ENCODE peak calls at places on chromosomes 12 and 14, in five cellular contexts. One of them, this sample, is unnamed.
A peak's percentile ranks its signal among the peaks of the same experiment; 100 is the strongest.

GRCh38 chr14:23137221-23138172 is 18.4 kb upstream of the CEBPE start:
- DNase-seq in CD8-positive, alpha-beta memory T cell: no peak
- DNase-seq in activated CD4-positive, alpha-beta T cell treated with anti-CD3 and anti-CD28 coated beads, Interleukin-2, amount 50 U/mL, for 1 hour: no peak
- DNase-seq in fibroblast of the conjunctiva: no peak
- DNase-seq in ascending aorta: no peak
- DNase-seq in this sample: no peak

GRCh38 chr12:112988224-112988623 is 9.9 kb downstream of the OAS2 start:
- DNase-seq in ascending aorta: no peak
- DNase-seq in fibroblast of the conjunctiva: no peak
- DNase-seq in CD8-positive, alpha-beta memory T cell: no peak
- DNase-seq in activated CD4-positive, alpha-beta T cell treated with anti-CD3 and anti-CD28 coated beads, Interleukin-2, amount 50 U/mL, for 1 hour: no peak
- DNase-seq in this sample: no peak

GRCh38 chr12:50213439-50213838 is 46.3 kb upstream of the CERS5 start:
- DNase-seq in ascending aorta: no peak
- DNase-seq in CD8-positive, alpha-beta memory T cell: no peak
- DNase-seq in activated CD4-positive, alpha-beta T cell treated with anti-CD3 and anti-CD28 coated beads, Interleukin-2, amount 50 U/mL, for 1 hour: no peak
- DNase-seq in fibroblast of the conjunctiva: no peak
- DNase-seq in this sample: no peak

GRCh38 chr12:57430117-57430930 is 519 bp downstream of the R3HDM2 start:
- DNase-seq in CD8-positive, alpha-beta memory T cell: no peak
- DNase-seq in ascending aorta: peak; percentile 77
- DNase-seq in activated CD4-positive, alpha-beta T cell treated with anti-CD3 and anti-CD28 coated beads, Interleukin-2, amount 50 U/mL, for 1 hour: peak; percentile 35
- DNase-seq in fibroblast of the conjunctiva: no peak
- DNase-seq in this sample: peak; percentile 46

GRCh38 chr14:29528889-29529288 is 398.8 kb downstream of the PRKD1 start:
- DNase-seq in ascending aorta: no peak
- DNase-seq in fibroblast of the conjunctiva: no peak
- DNase-seq in CD8-positive, alpha-beta memory T cell: no peak
- DNase-seq in activated CD4-positive, alpha-beta T cell treated with anti-CD3 and anti-CD28 coated beads, Interleukin-2, amount 50 U/mL, for 1 hour: no peak
- DNase-seq in this sample: no peak

GRCh38 chr14:61525293-61526011 is 169.9 kb upstream of the HIF1A start:
- DNase-seq in CD8-positive, alpha-beta memory T cell: peak; percentile 46
- DNase-seq in ascending aorta: peak; percentile 92
- DNase-seq in activated CD4-positive, alpha-beta T cell treated with anti-CD3 and anti-CD28 coated beads, Interleukin-2, amount 50 U/mL, for 1 hour: peak; percentile 31
- DNase-seq in fibroblast of the conjunctiva: no peak
- DNase-seq in this sample: peak; percentile 28

GRCh38 chr12:116882742-116883141 is 1.5 kb upstream of the HRK start:
- DNase-seq in activated CD4-positive, alpha-beta T cell treated with anti-CD3 and anti-CD28 coated beads, Interleukin-2, amount 50 U/mL, for 1 hour: no peak
- DNase-seq in CD8-positive, alpha-beta memory T cell: no peak
- DNase-seq in fibroblast of the conjunctiva: no peak
- DNase-seq in ascending aorta: no peak
- DNase-seq in this sample: no peak

GRCh38 chr14:87049886-87050820 is 942.8 kb downstream of the GALC start:
- DNase-seq in CD8-positive, alpha-beta memory T cell: no peak
- DNase-seq in ascending aorta: no peak
- DNase-seq in activated CD4-positive, alpha-beta T cell treated with anti-CD3 and anti-CD28 coated beads, Interleukin-2, amount 50 U/mL, for 1 hour: no peak
- DNase-seq in fibroblast of the conjunctiva: peak; percentile 17
- DNase-seq in this sample: no peak

GRCh38 chr12:110869035-110869434 is 22.2 kb downstream of the CCDC63 start:
- DNase-seq in ascending aorta: no peak
- DNase-seq in CD8-positive, alpha-beta memory T cell: no peak
- DNase-seq in fibroblast of the conjunctiva: no peak
- DNase-seq in activated CD4-positive, alpha-beta T cell treated with anti-CD3 and anti-CD28 coated beads, Interleukin-2, amount 50 U/mL, for 1 hour: no peak
- DNase-seq in this sample: no peak

GRCh38 chr12:93733358-93733757 is 56.2 kb downstream of the CRADD start:
- DNase-seq in ascending aorta: no peak
- DNase-seq in activated CD4-positive, alpha-beta T cell treated with anti-CD3 and anti-CD28 coated beads, Interleukin-2, amount 50 U/mL, for 1 hour: no peak
- DNase-seq in CD8-positive, alpha-beta memory T cell: no peak
- DNase-seq in fibroblast of the conjunctiva: no peak
- DNase-seq in this sample: no peak

GRCh38 chr12:53770281-53770680 is 18.5 kb upstream of the CISTR start:
- DNase-seq in ascending aorta: no peak
- DNase-seq in activated CD4-positive, alpha-beta T cell treated with anti-CD3 and anti-CD28 coated beads, Interleukin-2, amount 50 U/mL, for 1 hour: no peak
- DNase-seq in CD8-positive, alpha-beta memory T cell: no peak
- DNase-seq in fibroblast of the conjunctiva: peak; percentile 54
- DNase-seq in this sample: no peak

GRCh38 chr14:23620177-23620702 is 15.9 kb upstream of the DHRS2 start:
- DNase-seq in CD8-positive, alpha-beta memory T cell: no peak
- DNase-seq in fibroblast of the conjunctiva: no peak
- DNase-seq in activated CD4-positive, alpha-beta T cell treated with anti-CD3 and anti-CD28 coated beads, Interleukin-2, amount 50 U/mL, for 1 hour: no peak
- DNase-seq in ascending aorta: no peak
- DNase-seq in this sample: no peak

This sample was measured in central memory CD4-positive, alpha-beta T cell.